ENCODE peak calls at places on chromosome 4, in five cellular contexts. Z is ascending aorta, X is mucosa of descending colon, F is right lobe of liver, I is B cell. O is an unnamed sample.

GRCh38 chr4:139732991-139733555 is 67.5 kb downstream of the MGST2 start:
- DNase-seq in Z (no peak), X (no peak), F (no peak), I (no peak), O (no peak)

GRCh38 chr4:139857021-139857420 is 191.4 kb downstream of the MGST2 start:
- DNase-seq in Z (no peak), X (no peak), F (peak; percentile 60), I (no peak), O (no peak)

GRCh38 chr4:185730387-185730786 is 81.6 kb downstream of the SORBS2 start:
- DNase-seq in Z (no peak), X (no peak), F (no peak), I (no peak), O (peak; percentile 76)

GRCh38 chr4:102869569-102870227 is 906 bp downstream of the CISD2 start:
- DNase-seq in Z (no peak), X (peak; percentile 33), F (no peak), I (no peak), O (no peak)

GRCh38 chr4:157220026-157220881 is at the start of gene GRIA2:
- DNase-seq in Z (peak; percentile 83), X (peak; percentile 37), F (peak; percentile 52), I (no peak), O (peak; percentile 6)

GRCh38 chr4:39357002-39357401 is 9.2 kb downstream of the RFC1 start:
- DNase-seq in Z (no peak), X (no peak), F (no peak), I (peak; percentile 48), O (no peak)

GRCh38 chr4:152686452-152687013 is 6.7 kb upstream of the TMEM154 start:
- DNase-seq in Z (no peak), X (no peak), F (no peak), I (no peak), O (no peak)

GRCh38 chr4:8532245-8532781 is 47.9 kb upstream of the GPR78 start:
- DNase-seq in Z (no peak), X (no peak), F (no peak), I (no peak), O (no peak)

GRCh38 chr4:7050481-7051143 is 7.4 kb downstream of the TADA2B start:
- DNase-seq in Z (no peak), X (no peak), F (peak; percentile 80), I (no peak), O (no peak)

GRCh38 chr4:70746179-70746839 is 24.5 kb downstream of the RUFY3 start:
- DNase-seq in Z (no peak), X (no peak), F (no peak), I (no peak), O (peak; percentile 51)

GRCh38 chr4:169099775-169100180 is 89.7 kb upstream of the CBR4 start:
- DNase-seq in Z (no peak), X (no peak), F (no peak), I (no peak), O (no peak)

GRCh38 chr4:72984351-72984750 is 85.2 kb downstream of the COX18 start:
- DNase-seq in Z (no peak), X (no peak), F (no peak), I (no peak), O (no peak)

GRCh38 chr4:40038972-40039371 is 17.7 kb upstream of the N4BP2 start:
- DNase-seq in Z (no peak), X (no peak), F (no peak), I (no peak), O (peak; percentile 14)

GRCh38 chr4:242121-242848 is 63.0 kb downstream of the ZNF732 start:
- DNase-seq in Z (peak; percentile 72), X (peak; percentile 66), F (peak; percentile 62), I (peak; percentile 79), O (peak; percentile 71)
- TF ChIP-seq CTCF in Z (peak; percentile 67), X (peak; percentile 80), F (peak; percentile 93), I (peak; percentile 88), O (peak; percentile 69)

GRCh38 chr4:165381821-165382373 is 3.1 kb downstream of the CPE start:
- DNase-seq in Z (no peak), X (no peak), F (no peak), I (no peak), O (no peak)

GRCh38 chr4:165379662-165380061 is 854 bp downstream of the CPE start:
- DNase-seq in Z (peak; percentile 76), X (no peak), F (no peak), I (no peak), O (no peak)

GRCh38 chr4:165378398-165378762 is 428 bp upstream of the CPE start:
- DNase-seq in Z (no peak), X (no peak), F (no peak), I (no peak), O (no peak)

GRCh38 chr4:165375465-165375864 is 3.3 kb upstream of the CPE start:
- DNase-seq in Z (no peak), X (no peak), F (no peak), I (no peak), O (no peak)

DNA sequence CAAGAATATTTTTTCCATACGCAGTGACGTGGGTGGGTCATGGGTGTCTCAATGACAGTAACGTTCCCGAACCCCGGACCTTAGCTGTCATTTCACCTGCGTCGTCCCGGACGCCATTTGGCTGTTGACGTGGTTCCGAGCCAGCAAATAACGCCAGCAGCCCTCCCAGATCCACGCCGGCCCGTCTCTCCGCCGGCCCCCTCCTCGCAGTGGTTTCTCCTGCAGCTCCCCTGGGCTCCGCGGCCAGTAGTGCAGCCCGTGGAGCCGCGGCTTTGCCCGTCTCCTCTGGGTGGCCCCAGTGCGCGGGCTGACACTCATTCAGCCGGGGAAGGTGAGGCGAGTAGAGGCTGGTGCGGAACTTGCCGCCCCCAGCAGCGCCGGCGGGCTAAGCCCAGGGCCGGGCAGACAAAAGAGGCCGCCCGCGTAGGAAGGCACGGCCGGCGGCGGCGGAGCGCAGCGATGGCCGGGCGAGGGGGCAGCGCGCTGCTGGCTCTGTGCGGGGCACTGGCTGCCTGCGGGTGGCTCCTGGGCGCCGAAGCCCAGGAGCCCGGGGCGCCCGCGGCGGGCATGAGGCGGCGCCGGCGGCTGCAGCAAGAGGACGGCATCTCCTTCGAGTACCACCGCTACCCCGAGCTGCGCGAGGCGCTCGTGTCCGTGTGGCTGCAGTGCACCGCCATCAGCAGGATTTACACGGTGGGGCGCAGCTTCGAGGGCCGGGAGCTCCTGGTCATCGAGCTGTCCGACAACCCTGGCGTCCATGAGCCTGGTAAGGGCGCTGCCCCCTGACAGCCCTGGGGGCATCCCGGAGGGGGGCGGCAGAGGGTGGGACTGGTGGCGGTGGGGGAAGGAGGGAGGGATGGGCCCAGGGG is at the start of gene CPE:
- DNase-seq in Z (peak; percentile 94), X (peak; percentile 82), F (peak; percentile 76), I (peak; percentile 55), O (peak; percentile 75)
- TF ChIP-seq CTCF in Z (peak; percentile 56), X (no peak), F (peak; percentile 46), I (no peak), O (peak; percentile 41)

DNA sequence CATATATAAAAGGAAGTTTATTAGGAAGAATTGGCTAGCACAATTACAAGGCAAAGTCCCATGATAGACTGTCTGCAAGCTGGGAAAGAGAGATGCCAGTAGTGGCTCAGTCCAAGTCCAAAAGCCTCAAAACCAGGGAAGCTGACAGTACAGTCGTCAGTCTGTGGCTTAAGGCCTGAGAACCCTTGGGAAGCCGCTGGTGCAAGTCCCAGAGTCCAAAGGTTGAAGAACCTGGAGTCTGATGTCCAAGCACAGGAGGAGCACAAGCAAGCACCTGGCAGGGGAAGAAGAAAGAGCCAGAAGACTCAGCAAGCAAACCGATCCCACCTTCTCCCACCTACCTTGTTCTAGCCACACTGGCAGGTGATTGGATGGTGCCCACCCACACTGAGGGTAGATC is 51.3 kb upstream of the TMEM150C start:
- DNase-seq in Z (no peak), X (no peak), F (no peak), I (no peak), O (no peak)
- TF ChIP-seq CTCF in Z (no peak), X (no peak), F (no peak), I (no peak), O (no peak)

GRCh38 chr4:132227349-132228165 is 921.5 kb upstream of the PCDH10 start:
- DNase-seq in Z (no peak), X (peak; percentile 26), F (peak; percentile 47), I (no peak), O (peak; percentile 6)
- TF ChIP-seq CTCF in Z (no peak), X (no peak), F (peak; percentile 42), I (no peak), O (peak; percentile 14)

GRCh38 chr4:27316176-27316575 is 455.5 kb downstream of the STIM2 start:
- DNase-seq in Z (no peak), X (peak; percentile 69), F (no peak), I (no peak), O (peak; percentile 42)

GRCh38 chr4:27315625-27316024 is 455.0 kb downstream of the STIM2 start:
- DNase-seq in Z (no peak), X (no peak), F (no peak), I (no peak), O (no peak)

GRCh38 chr4:27318740-27319139 is 458.1 kb downstream of the STIM2 start:
- DNase-seq in Z (peak; percentile 71), X (peak; percentile 56), F (no peak), I (no peak), O (peak; percentile 40)
- TF ChIP-seq CTCF in Z (peak; percentile 34), X (no peak), F (peak; percentile 36), I (no peak), O (peak; percentile 35)

GRCh38 chr4:26400140-26400539 is 79.3 kb downstream of the RBPJ start:
- DNase-seq in Z (no peak), X (no peak), F (no peak), I (no peak), O (no peak)

GRCh38 chr4:26406346-26406975 is 83.8 kb downstream of the CCKAR start:
- DNase-seq in Z (no peak), X (no peak), F (no peak), I (no peak), O (peak; percentile 38)

GRCh38 chr4:26402458-26402857 is 81.6 kb downstream of the RBPJ start:
- DNase-seq in Z (no peak), X (no peak), F (no peak), I (no peak), O (no peak)

GRCh38 chr4:26407466-26407865 is 82.8 kb downstream of the CCKAR start:
- DNase-seq in Z (no peak), X (no peak), F (no peak), I (no peak), O (no peak)

GRCh38 chr4:26404597-26405323 is 83.9 kb downstream of the RBPJ start:
- DNase-seq in Z (no peak), X (no peak), F (no peak), I (no peak), O (no peak)
- TF ChIP-seq CTCF in Z (no peak), X (no peak), F (no peak), I (no peak), O (no peak)

DNA sequence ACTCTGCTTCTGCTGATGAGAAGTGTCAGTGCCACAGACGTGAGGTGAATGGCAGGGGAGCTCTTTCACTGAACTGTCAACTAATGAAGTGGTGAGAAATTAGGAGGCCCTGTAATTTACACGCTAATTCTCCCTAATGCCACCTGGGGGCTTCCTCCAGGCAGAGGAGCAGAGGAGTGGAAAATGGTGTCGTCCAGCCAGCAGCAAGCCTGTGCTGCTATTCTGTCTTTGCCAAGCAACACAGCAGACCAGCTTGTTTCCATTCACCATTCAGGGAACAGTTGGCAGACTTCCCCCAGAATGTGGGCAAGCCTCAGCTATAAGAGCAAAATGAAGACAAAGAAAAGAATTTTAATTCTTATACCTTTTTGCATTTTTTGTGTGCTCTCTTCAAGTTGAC is 245.2 kb upstream of the TET2 start:
- DNase-seq in Z (no peak), X (no peak), F (no peak), I (no peak), O (no peak)
- TF ChIP-seq CTCF in Z (no peak), X (no peak), F (no peak), I (no peak), O (no peak)

O was measured in MCF 10A.